ENCODE peak calls at places on chromosomes 1 and 21, in four cellular contexts. U is transverse colon, V is lower lobe of right lung, G is ovary. A is an unnamed sample. For H3K36me3 and H3K4me1, the result is how much of the 10 kb centered on the place peaks cover.

GRCh38 chr21:32392299-32392879 is 423 bp downstream of the URB1 start:
- DNase-seq in V (no peak), G (no peak), U (no peak), A (no peak)

GRCh38 chr21:46253610-46254124 is 25.1 kb upstream of the LSS start:
- DNase-seq in V (no peak), G (no peak), U (no peak), A (no peak)

GRCh38 chr1:170267317-170267716 is 121.6 kb downstream of the NTMT2 start:
- DNase-seq in V (no peak), U (no peak), G (no peak), A (no peak)

GRCh38 chr1:23777979-23778814 is at the start of gene PITHD1:
- DNase-seq in G (peak), U (peak), V (peak), A (peak)

GRCh38 chr1:211548321-211549091 is 30.5 kb downstream of the SLC30A1 start:
- DNase-seq in U (peak), G (no peak), V (no peak), A (peak)

GRCh38 chr1:205456868-205457724 is 1.3 kb upstream of the BLACAT1 start:
- DNase-seq in U (no peak), V (no peak), G (no peak), A (no peak)

GRCh38 chr1:110480356-110481096 is 29.6 kb downstream of the PROK1 start:
- DNase-seq in U (no peak), G (no peak), V (no peak), A (no peak)

GRCh38 chr1:201447911-201448871 is 20.8 kb downstream of the PHLDA3 start:
- DNase-seq in U (peak), G (peak), V (peak), A (peak)

GRCh38 chr1:240122639-240123604 is 31.2 kb downstream of the FMN2 start:
- DNase-seq in U (peak), G (no peak), V (peak), A (no peak)

GRCh38 chr1:175742790-175743459 is 470 bp downstream of the TNR start:
- DNase-seq in U (no peak), V (no peak), G (no peak), A (peak)

GRCh38 chr1:170823120-170823519 is 112.2 kb upstream of the MROH9 start:
- DNase-seq in U (no peak), V (no peak), G (no peak), A (no peak)

GRCh38 chr1:234617986-234618725 is 8.2 kb upstream of the IRF2BP2 start:
- DNase-seq in V (no peak), G (no peak), U (no peak), A (no peak)

DNA sequence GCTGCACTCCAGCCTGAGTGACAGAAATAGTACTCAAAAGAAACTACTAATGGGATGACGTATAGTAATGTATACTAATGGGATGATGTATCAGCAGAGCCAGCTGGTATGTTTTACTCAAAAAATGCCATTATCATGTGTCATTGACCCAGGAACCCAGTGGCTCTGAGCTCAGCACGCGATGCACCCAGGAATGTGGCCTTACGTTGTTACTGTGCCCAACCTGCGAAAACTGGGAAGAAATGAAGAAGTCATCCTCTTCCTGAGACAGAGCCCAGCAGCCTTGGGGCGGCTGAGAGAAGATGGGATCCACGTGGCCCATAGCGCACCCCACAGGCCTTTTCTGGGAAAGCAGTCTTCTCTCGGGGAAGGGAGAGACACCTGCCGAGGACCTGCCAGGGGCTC is 8.8 kb downstream of the UBE2J2 start:
- DNase-seq in V (no peak), G (no peak), U (no peak), A (no peak)
- H3K36me3 ChIP-seq in V (half or more), G (under half), U (under half), A (under half)

GRCh38 chr1:70410604-70411359 is at the start of gene CTH:
- DNase-seq in G (peak), U (peak), V (peak), A (peak)
- H3K4me3 ChIP-seq in G (peak), U (peak), V (peak), A (peak)

GRCh38 chr1:154404511-154404931 is 622 bp upstream of the IL6R start:
- DNase-seq in U (no peak), V (no peak), G (no peak), A (peak)

GRCh38 chr1:154403300-154403943 is 1.7 kb upstream of the IL6R start:
- DNase-seq in V (no peak), U (peak), G (no peak), A (peak)

GRCh38 chr1:154404984-154405761 is at the start of gene IL6R:
- DNase-seq in V (peak), U (peak), G (peak), A (peak)

GRCh38 chr1:154402409-154402921 is 2.7 kb upstream of the IL6R start:
- DNase-seq in V (no peak), U (no peak), G (no peak), A (no peak)

DNA sequence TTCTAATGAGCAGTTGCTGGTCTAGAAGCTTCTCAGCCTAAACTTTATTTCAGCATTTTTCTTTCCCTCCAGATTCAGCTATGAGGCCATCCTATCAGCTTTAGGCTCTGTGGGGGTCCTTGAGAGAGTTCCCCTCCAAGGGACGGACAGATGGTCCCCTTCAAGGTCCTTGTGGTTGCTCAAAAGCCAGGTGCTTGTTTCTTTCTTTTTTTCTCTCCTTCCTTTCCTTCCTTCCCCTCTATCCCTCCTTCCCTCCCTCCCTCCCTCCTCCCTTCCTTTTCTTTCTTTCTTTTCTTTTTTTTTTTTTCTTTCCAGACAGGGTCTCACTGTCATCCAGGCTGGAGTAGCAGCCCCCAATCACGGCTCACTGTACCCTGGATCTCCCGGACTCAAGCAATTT is 1.2 kb upstream of the IL6R start:
- DNase-seq in V (no peak), U (no peak), G (no peak), A (no peak)
- H3K4me1 ChIP-seq in V (under half), U (under half), G (under half), A (under half)

GRCh38 chr1:53259932-53260331 is 21.6 kb upstream of the MAGOH start:
- DNase-seq in G (no peak), U (no peak), V (no peak), A (no peak)

GRCh38 chr1:53258216-53258615 is 19.9 kb upstream of the MAGOH start:
- DNase-seq in U (no peak), V (no peak), G (no peak), A (no peak)

GRCh38 chr1:53257454-53258081 is 19.2 kb upstream of the MAGOH start:
- DNase-seq in V (no peak), U (no peak), G (no peak), A (no peak)

GRCh38 chr1:53262000-53262399 is 23.7 kb upstream of the MAGOH start:
- DNase-seq in V (no peak), G (no peak), U (no peak), A (no peak)

GRCh38 chr1:53260631-53261247 is 22.4 kb upstream of the MAGOH start:
- DNase-seq in G (no peak), U (no peak), V (no peak), A (no peak)
- H3K36me3 ChIP-seq in G (under half), U (under half), V (under half), A (under half)

A was measured in tibial artery.